ENCODE peak calls at places on chromosomes 12 and 14, in eight cellular contexts. X is A549, I is GM12878, F is HepG2, L is GM23338, Z is HCT116, O is K562, A is Panc1. S is an unnamed sample.
A peak's percentile ranks its signal among the peaks of the same experiment; 100 is the strongest.

GRCh38 chr12:86193931-86194330 is 62.3 kb downstream of the MGAT4C start:
- DNase-seq in X (no peak), I (no peak), F (no peak), L (no peak), Z (no peak), O (no peak), A (no peak), S (no peak)

GRCh38 chr12:68636268-68636667 is 25.6 kb downstream of the RAP1B start:
- DNase-seq in X (peak; percentile 53), I (no peak), F (no peak), L (no peak), Z (no peak), O (no peak), A (no peak), S (no peak)

GRCh38 chr12:85363382-85364190 is 83.6 kb downstream of the ALX1 start:
- DNase-seq in X (no peak), I (no peak), F (no peak), L (no peak), Z (no peak), O (no peak), A (no peak), S (no peak)

GRCh38 chr14:81235096-81235495 is 14.3 kb upstream of the GTF2A1 start:
- DNase-seq in X (no peak), I (no peak), F (no peak), L (no peak), Z (no peak), O (no peak), A (no peak), S (no peak)

GRCh38 chr12:6425588-6426531 is 18.9 kb upstream of the CD27 start:
- DNase-seq in X (peak; percentile 40), I (no peak), F (peak; percentile 49), L (no peak), Z (no peak), O (peak; percentile 13), A (no peak), S (peak; percentile 29)

GRCh38 chr14:58947816-58948440 is 240.5 kb upstream of the DAAM1 start:
- DNase-seq in X (peak; percentile 37), I (no peak), F (no peak), L (peak; percentile 68), Z (no peak), O (no peak), A (no peak), S (no peak)

GRCh38 chr12:122265931-122266771 is at the start of gene VPS33A:
- DNase-seq in X (peak; percentile 99), I (peak; percentile 91), F (peak; percentile 94), L (peak; percentile 98), Z (peak; percentile 97), O (peak; percentile 98), A (peak; percentile 88), S (peak; percentile 97)

GRCh38 chr12:53328043-53328435 is 6.6 kb upstream of the AAAS start:
- DNase-seq in X (no peak), I (no peak), F (peak; percentile 33), L (peak; percentile 78), Z (no peak), O (peak; percentile 42), A (no peak), S (no peak)

GRCh38 chr14:91113829-91114078 is at the start of gene DGLUCY:
- DNase-seq in X (peak; percentile 68), I (no peak), F (no peak), L (no peak), Z (no peak), O (peak; percentile 78), A (no peak), S (no peak)

GRCh38 chr12:130487636-130488035 is 149.9 kb downstream of the PIWIL1 start:
- DNase-seq in X (no peak), I (no peak), F (no peak), L (no peak), Z (no peak), O (no peak), A (no peak), S (no peak)

GRCh38 chr12:42539696-42540095 is 49.9 kb downstream of the PRICKLE1 start:
- DNase-seq in X (no peak), I (no peak), F (no peak), L (no peak), Z (no peak), O (no peak), A (no peak), S (no peak)

GRCh38 chr12:117202556-117202955 is 12.3 kb upstream of the FBXO21 start:
- DNase-seq in X (no peak), I (no peak), F (no peak), L (no peak), Z (no peak), O (no peak), A (no peak), S (no peak)

GRCh38 chr14:24761141-24761540 is 127.2 kb upstream of the GZMB start:
- DNase-seq in X (no peak), I (no peak), F (peak; percentile 28), L (peak; percentile 17), Z (no peak), O (no peak), A (no peak), S (no peak)

GRCh38 chr12:95805864-95806669 is 15.5 kb upstream of the NTN4 start:
- DNase-seq in X (peak; percentile 100), I (no peak), F (no peak), L (no peak), Z (peak; percentile 60), O (no peak), A (peak; percentile 97), S (no peak)

GRCh38 chr14:46488374-46488773 is 163.2 kb downstream of the RPL10L start:
- DNase-seq in X (no peak), I (no peak), F (no peak), L (no peak), Z (no peak), O (no peak), A (no peak), S (no peak)

GRCh38 chr14:54299393-54300363 is 97.1 kb upstream of the CDKN3 start:
- DNase-seq in X (no peak), I (no peak), F (peak; percentile 28), L (no peak), Z (no peak), O (no peak), A (no peak), S (no peak)

GRCh38 chr12:104632724-104633181 is 176.0 kb downstream of the CHST11 start:
- DNase-seq in X (no peak), I (no peak), F (no peak), L (no peak), Z (no peak), O (no peak), A (no peak), S (no peak)

GRCh38 chr12:104627975-104628322 is 171.2 kb downstream of the CHST11 start:
- DNase-seq in X (no peak), I (no peak), F (no peak), L (no peak), Z (no peak), O (no peak), A (no peak), S (no peak)

GRCh38 chr12:104628338-104629135 is 171.8 kb downstream of the CHST11 start:
- DNase-seq in X (no peak), I (no peak), F (no peak), L (no peak), Z (no peak), O (no peak), A (no peak), S (no peak)

GRCh38 chr12:104627231-104627974 is 170.7 kb downstream of the CHST11 start:
- DNase-seq in X (no peak), I (no peak), F (no peak), L (no peak), Z (no peak), O (no peak), A (no peak), S (no peak)

DNA sequence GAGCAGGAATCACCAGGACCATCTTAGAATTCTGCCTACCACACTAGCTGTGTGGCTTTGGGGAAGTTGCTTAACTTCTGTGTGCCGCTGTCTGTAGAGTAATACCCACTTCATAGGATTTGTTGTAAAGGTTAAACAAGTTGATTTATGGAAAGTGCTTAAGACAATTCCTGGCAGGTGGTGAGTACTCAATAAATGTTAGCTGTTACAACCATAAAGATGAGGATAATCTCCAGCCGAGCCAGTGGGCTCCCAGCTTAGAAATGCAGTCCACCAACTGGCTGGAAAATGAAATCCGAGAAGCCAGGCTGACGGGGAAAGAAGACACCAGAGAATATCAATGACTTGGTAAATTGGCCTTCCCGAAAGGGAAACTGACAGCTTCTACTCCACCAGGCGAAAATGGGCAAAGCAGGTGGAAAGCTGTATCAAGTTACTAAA is 173.5 kb downstream of the CHST11 start:
- DNase-seq in X (no peak), I (no peak), F (no peak), L (peak; percentile 28), Z (no peak), O (no peak), A (no peak), S (peak; percentile 41)
- H3K4me3 ChIP-seq in X (no peak overlapping the region), I (no peak overlapping the region), F (no peak overlapping the region), L (no peak overlapping the region), Z (no peak overlapping the region), O (no peak overlapping the region), A (no peak overlapping the region), S (no peak overlapping the region)

DNA sequence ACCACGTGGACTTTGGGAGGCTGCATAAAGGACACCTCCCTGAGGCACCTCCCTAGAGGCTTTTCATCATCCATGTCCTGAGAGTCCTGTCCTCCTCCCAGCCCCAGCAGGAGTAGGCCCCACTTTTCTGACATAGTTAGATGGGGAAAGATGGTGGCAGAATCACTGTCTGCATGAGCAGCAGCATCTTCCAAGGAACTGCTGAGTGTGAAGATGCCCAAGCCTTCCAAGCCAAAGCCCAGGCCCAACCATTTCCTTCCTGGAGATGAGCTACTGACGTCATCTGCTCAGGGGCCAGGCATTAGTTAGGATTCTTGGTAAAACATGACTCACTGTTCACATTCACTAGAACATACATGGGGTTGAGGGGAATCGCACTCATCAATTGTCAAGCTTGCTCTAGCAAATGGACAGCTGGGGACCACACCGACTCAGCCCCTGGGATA is 37.3 kb downstream of the VDR start:
- DNase-seq in X (peak; percentile 37), I (no peak), F (no peak), L (no peak), Z (no peak), O (peak; percentile 74), A (no peak), S (no peak)
- TF ChIP-seq REST in X (no peak), I (no peak), F (no peak), L (no peak), Z (no peak), O (no peak), A (no peak), S (no peak)

DNA sequence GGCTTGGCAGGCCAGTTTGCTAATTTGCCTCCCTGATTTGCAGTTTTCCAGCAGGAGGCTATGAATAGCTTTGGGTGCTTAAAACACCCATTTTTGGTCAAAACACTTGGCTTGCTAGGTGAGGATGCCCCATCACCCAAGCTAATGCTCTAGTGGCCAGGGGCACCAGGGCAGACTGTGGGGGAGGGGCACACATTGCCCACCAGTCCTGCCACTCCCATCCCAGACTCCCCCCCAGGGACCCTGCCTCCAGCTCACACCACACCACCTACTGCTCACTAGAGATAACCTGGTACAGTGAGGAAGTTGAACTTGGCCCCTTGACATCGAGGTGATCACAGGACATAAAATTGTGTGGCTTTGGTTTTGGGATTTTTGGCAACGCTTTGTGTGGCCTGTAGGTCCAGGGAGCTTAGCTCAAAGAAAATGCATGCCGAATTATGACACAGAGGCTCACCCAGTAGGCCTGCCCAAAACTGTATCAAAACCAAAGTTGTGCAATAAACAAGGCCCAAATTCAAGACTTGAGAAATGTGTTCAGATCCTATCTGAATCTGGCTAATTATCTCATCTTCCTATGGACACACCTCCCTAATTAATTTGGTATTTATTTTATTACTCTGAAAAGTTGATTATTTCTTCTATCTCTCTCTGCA is 4.3 kb downstream of the NUAK1 start:
- DNase-seq in X (no peak), I (no peak), F (no peak), L (no peak), Z (no peak), O (no peak), A (no peak), S (no peak)
- H3K4me3 ChIP-seq in X (no peak overlapping the region), I (no peak overlapping the region), F (no peak overlapping the region), L (no peak overlapping the region), Z (no peak overlapping the region), O (no peak overlapping the region), A (no peak overlapping the region), S (no peak overlapping the region)

GRCh38 chr12:104454997-104455396 is 1.8 kb upstream of the CHST11 start:
- DNase-seq in X (peak; percentile 63), I (no peak), F (no peak), L (no peak), Z (peak; percentile 57), O (no peak), A (no peak), S (no peak)
- TF ChIP-seq REST in X (no peak), I (no peak), F (no peak), L (no peak), Z (no peak), O (no peak), A (no peak), S (no peak)

S was measured in HL-60.